ENCODE peak calls at places on chromosomes 7 and 10, in eight cellular contexts. R is IMR-90, I is esophagus squamous epithelium, Y is spleen, V is K562, K is transverse colon, O is stomach, T is sigmoid colon. J is an unnamed sample.

GRCh38 chr10:62248465-62248864 is 20.2 kb downstream of the RTKN2 start:
- DNase-seq in I (no peak), V (no peak), O (no peak), T (no peak), Y (no peak), K (no peak), R (peak), J (no peak)

GRCh38 chr10:16770646-16771045 is 46.6 kb downstream of the RSU1 start:
- DNase-seq in O (no peak), I (no peak), K (no peak), R (no peak), Y (no peak), T (no peak), V (no peak), J (no peak)

GRCh38 chr10:60722623-60723022 is 55.7 kb upstream of the CDK1 start:
- DNase-seq in I (no peak), K (no peak), R (no peak), O (no peak), Y (no peak), V (no peak), T (no peak), J (no peak)

GRCh38 chr7:17963281-17963680 is 23.0 kb upstream of the SNX13 start:
- DNase-seq in K (no peak), O (no peak), Y (no peak), I (no peak), V (no peak), T (no peak), R (peak), J (no peak)

GRCh38 chr10:61894150-61894549 is 7.3 kb upstream of the ARID5B start:
- DNase-seq in K (no peak), R (no peak), I (no peak), T (no peak), V (no peak), O (no peak), Y (no peak), J (no peak)

GRCh38 chr7:136890379-136890778 is 21.9 kb downstream of the CHRM2 start:
- DNase-seq in V (no peak), O (no peak), Y (no peak), I (no peak), T (no peak), R (peak), K (no peak), J (no peak)

GRCh38 chr7:28400838-28401360 is 11.4 kb upstream of the CREB5 start:
- DNase-seq in K (no peak), V (no peak), Y (no peak), R (no peak), I (no peak), O (no peak), T (no peak), J (no peak)

GRCh38 chr10:30413996-30414576 is 19.9 kb upstream of the MAP3K8 start:
- DNase-seq in K (no peak), R (peak), V (peak), O (no peak), Y (no peak), T (no peak), I (no peak), J (peak)

GRCh38 chr7:5063698-5064097 is 18.0 kb downstream of the RBAK start:
- DNase-seq in I (no peak), T (no peak), O (no peak), K (no peak), V (no peak), Y (no peak), R (no peak), J (no peak)

GRCh38 chr7:33155811-33156210 is 26.4 kb downstream of the BBS9 start:
- DNase-seq in Y (no peak), O (no peak), K (no peak), V (no peak), T (no peak), I (no peak), R (peak), J (no peak)

GRCh38 chr7:2530076-2530967 is 10.7 kb downstream of the LFNG start:
- DNase-seq in Y (peak), K (peak), T (no peak), V (peak), I (no peak), R (no peak), O (no peak), J (no peak)

GRCh38 chr7:27961255-27961654 is 219.3 kb downstream of the JAZF1 start:
- DNase-seq in O (no peak), V (no peak), T (no peak), I (no peak), K (no peak), R (peak), Y (no peak), J (no peak)

GRCh38 chr7:113404245-113404644 is 285.9 kb upstream of the SMIM30 start:
- DNase-seq in K (no peak), I (no peak), O (no peak), T (no peak), R (no peak), Y (no peak), V (peak), J (no peak)

GRCh38 chr10:36681751-36682633 is 443.4 kb upstream of the ANKRD30A start:
- DNase-seq in T (no peak), I (no peak), R (peak), V (no peak), Y (no peak), K (no peak), O (no peak), J (no peak)

GRCh38 chr7:21256310-21256877 is 171.5 kb upstream of the SP4 start:
- DNase-seq in O (no peak), V (no peak), R (peak), K (no peak), Y (no peak), T (no peak), I (no peak), J (peak)

GRCh38 chr10:21329995-21330627 is 195.4 kb downstream of the SKIDA1 start:
- DNase-seq in K (no peak), Y (no peak), I (no peak), V (no peak), T (no peak), O (no peak), R (peak), J (no peak)

GRCh38 chr7:105854516-105854915 is 21.9 kb downstream of the ATXN7L1 start:
- DNase-seq in O (no peak), Y (no peak), K (no peak), I (no peak), R (no peak), T (no peak), V (no peak), J (no peak)

GRCh38 chr10:104300002-104300735 is 31.2 kb downstream of the GSTO2 start:
- DNase-seq in I (no peak), T (peak), K (no peak), R (peak), Y (no peak), V (no peak), O (no peak), J (no peak)

GRCh38 chr7:15168489-15168888 is 265.9 kb upstream of the DGKB start:
- DNase-seq in O (no peak), V (no peak), R (no peak), T (no peak), Y (no peak), K (no peak), I (no peak), J (no peak)

GRCh38 chr10:81733547-81733946 is 141.4 kb upstream of the NRG3 start:
- DNase-seq in K (no peak), T (no peak), Y (no peak), O (no peak), R (no peak), I (no peak), V (no peak), J (no peak)

GRCh38 chr10:34736976-34737771 is 77.9 kb downstream of the PARD3 start:
- DNase-seq in R (no peak), O (no peak), I (no peak), T (no peak), Y (no peak), K (no peak), V (no peak), J (no peak)

GRCh38 chr10:34742456-34742855 is 72.6 kb downstream of the PARD3 start:
- DNase-seq in V (no peak), K (no peak), Y (no peak), O (no peak), T (no peak), R (peak), I (no peak), J (no peak)

GRCh38 chr10:34737772-34738169 is 77.3 kb downstream of the PARD3 start:
- DNase-seq in V (no peak), I (no peak), Y (no peak), O (no peak), R (no peak), K (no peak), T (no peak), J (no peak)

GRCh38 chr10:34740321-34740720 is 74.8 kb downstream of the PARD3 start:
- DNase-seq in Y (no peak), I (no peak), T (no peak), O (no peak), K (no peak), V (no peak), R (no peak), J (no peak)

GRCh38 chr10:34739915-34740314 is 75.2 kb downstream of the PARD3 start:
- DNase-seq in O (peak), R (peak), K (peak), Y (no peak), I (no peak), T (peak), V (no peak), J (peak)
- TF ChIP-seq POLR2A in O (no peak), R (no peak), K (no peak), Y (no peak), I (no peak), T (no peak), V (no peak), J (no peak)

DNA sequence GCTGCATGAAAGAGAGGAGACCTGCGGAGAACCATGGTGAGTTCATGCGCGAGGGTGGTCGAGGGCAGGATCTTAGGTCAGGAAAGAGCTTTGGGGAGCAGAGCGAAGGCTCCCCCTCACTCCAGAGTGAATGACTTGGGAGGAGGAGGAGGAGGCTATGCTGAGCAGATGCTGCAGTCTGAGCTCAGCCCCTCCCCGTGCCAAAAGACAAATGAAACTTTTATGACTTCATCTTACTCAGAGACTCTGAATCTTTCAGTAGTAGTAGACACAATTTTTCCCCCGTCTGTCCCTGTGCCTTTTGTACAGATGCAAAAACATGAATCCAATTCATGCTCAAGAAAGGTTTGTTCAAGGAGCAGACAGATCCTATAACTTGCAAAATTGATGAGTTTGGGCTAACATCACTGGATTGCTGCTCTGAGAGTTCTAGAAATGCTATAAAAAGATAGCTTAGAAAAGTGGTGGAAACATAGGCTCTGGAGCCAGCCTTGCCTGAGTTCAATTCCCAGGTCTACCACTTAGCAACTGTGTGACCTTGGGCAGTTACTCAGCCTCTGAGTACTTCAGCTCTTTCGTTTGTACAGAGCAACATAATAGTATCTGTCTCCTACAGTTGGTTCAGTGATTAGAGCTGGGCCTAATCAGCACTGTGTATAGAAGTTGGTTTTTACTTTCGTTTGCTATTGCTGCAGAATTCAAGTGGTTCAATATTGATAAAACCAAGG is 174.0 kb upstream of the ZNF32 start:
- DNase-seq in V (no peak), I (no peak), O (no peak), R (no peak), K (no peak), T (no peak), Y (no peak), J (no peak)
- H3K27ac ChIP-seq in V (no peak), I (no peak), O (no peak), R (no peak), K (peak), T (peak), Y (no peak), J (no peak)

GRCh38 chr7:151694828-151695580 is 175.3 kb upstream of the RHEB start:
- DNase-seq in R (no peak), T (peak), O (no peak), V (no peak), K (no peak), I (no peak), Y (peak), J (peak)
- TF ChIP-seq CTCF in R (no peak), T (no peak), O (no peak), V (no peak), K (peak), I (no peak), Y (no peak), J (no peak)

DNA sequence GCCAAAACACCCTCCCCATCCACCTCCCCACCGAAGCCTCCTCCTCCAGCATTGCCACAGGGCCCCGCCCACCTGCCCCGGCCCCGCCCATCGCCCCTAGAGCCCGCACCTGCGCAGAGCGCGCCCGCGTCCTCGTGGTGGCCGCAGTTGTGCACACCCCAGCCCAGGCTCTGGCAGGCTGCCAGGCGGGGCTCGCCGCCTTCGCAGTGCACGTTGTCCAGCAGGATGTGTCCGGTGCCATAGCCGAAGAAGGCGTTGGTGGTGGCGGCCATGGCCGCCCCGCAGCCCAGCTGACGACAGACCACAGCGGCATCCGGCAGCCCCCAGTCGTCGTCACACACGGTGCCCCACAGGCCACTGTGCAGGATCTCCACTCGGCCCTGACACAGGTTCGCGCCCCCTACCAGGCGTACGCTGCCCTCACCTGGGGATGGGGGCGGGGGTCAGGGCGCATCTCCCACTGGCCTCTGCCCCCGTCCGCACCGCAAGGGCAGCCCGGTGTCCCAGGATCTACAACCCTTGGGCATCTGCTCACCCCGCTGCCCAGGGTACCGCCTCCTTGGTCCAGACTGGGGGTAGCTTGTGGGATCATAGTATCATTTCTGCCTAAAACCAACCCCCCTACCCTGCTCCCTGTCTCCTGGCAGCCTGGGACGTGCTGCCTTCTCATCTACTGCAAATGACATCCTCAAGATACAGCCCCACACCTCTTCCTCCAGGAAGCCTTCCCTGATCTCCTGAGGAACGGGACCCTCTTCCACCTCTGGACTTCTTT is 11.9 kb downstream of the SSC4D start:
- DNase-seq in I (peak), K (peak), T (peak), R (peak), Y (peak), V (peak), O (peak), J (peak)
- TF ChIP-seq POLR2A in I (peak), K (peak), T (no peak), R (no peak), Y (no peak), V (peak), O (no peak), J (no peak)

DNA sequence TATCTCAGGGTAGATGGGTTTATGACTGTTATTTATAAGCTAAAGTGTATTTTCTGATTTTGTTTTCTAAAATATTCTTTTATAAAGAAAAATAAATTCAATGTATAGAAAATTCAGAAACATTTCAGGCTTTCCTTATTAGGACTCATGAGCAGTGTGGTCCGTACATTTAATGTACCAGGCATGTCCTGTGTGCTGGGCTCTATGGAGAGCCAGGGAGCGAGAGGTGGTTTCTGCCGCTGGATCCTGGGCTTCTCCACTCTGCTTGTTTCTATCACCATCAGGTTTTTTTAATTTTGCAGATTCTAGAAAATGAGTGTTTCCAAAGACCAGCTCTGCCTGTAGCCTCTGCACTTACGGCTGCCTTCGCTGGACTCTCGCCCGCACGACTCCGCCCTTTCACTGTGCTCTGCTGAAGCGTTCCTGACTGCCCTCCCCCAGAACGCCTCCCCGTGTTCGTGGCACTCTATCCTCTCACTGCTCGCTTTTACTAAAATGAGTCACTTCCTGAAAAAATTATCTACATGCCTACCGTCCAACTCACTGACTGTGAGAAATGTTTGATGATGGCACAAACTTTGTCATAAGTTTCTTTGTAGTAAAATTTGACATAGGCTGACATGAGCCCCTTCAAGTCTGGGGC is 188.5 kb downstream of the ZMYND11 start:
- DNase-seq in R (peak), I (no peak), Y (peak), K (peak), T (peak), O (peak), V (no peak), J (no peak)
- H3K27ac ChIP-seq in R (peak), I (peak), Y (peak), K (peak), T (peak), O (peak), V (no peak), J (no peak)

GRCh38 chr10:84204122-84204521 is 9.8 kb downstream of the CDHR1 start:
- DNase-seq in O (no peak), K (no peak), V (peak), R (no peak), T (no peak), Y (peak), I (no peak), J (no peak)
- TF ChIP-seq CTCF in O (no peak), K (peak), V (peak), R (peak), T (no peak), Y (peak), I (no peak), J (no peak)

J was measured in prostate gland.